ENCODE peak calls at places on chromosomes 16 and 17, in ten cellular contexts. K is Caco-2, J is BE2C, C is HCT116, R is colonic mucosa, X is body of pancreas, L is left lung, G is upper lobe of left lung, P is upper lobe of right lung, A is lung. Q is an unnamed sample. For H3K4me1, the result is how much of the 10 kb centered on the place peaks cover.

GRCh38 chr17:8729421-8729820 is 15.2 kb downstream of the CCDC42 start:
- DNase-seq in K (no peak), J (no peak), C (no peak), R (no peak), X (no peak), L (no peak), G (no peak), P (no peak), A (no peak), Q (no peak)

GRCh38 chr16:22109258-22109898 is 17.0 kb downstream of the VWA3A start:
- DNase-seq in K (no peak), J (no peak), C (no peak), R (no peak), X (no peak), L (no peak), G (no peak), P (no peak), A (no peak), Q (no peak)

GRCh38 chr16:89343501-89344291 is 126.2 kb downstream of the ZNF778 start:
- DNase-seq in K (no peak), J (no peak), C (peak), R (peak), X (no peak), L (no peak), G (peak), P (peak), A (no peak), Q (peak)

GRCh38 chr16:81575307-81575706 is 130.7 kb downstream of the CMIP start:
- DNase-seq in K (no peak), J (no peak), C (no peak), R (no peak), X (no peak), L (no peak), G (no peak), P (no peak), A (no peak), Q (peak)

GRCh38 chr17:12568358-12569251 is 97.1 kb upstream of the MYOCD start:
- DNase-seq in K (no peak), J (no peak), C (no peak), R (no peak), X (no peak), L (no peak), G (no peak), P (no peak), A (no peak), Q (no peak)

GRCh38 chr17:49434821-49435581 is 20.3 kb upstream of the PHB1 start:
- DNase-seq in K (peak), J (peak), C (peak), R (peak), X (peak), L (no peak), G (no peak), P (no peak), A (no peak), Q (peak)

GRCh38 chr16:72066747-72067146 is 3.7 kb downstream of the HPR start:
- DNase-seq in K (peak), J (no peak), C (peak), R (no peak), X (peak), L (no peak), G (no peak), P (no peak), A (no peak), Q (no peak)

GRCh38 chr17:59565959-59566324 is 532 bp downstream of the DHX40 start:
- DNase-seq in K (peak), J (peak), C (peak), R (peak), X (peak), L (peak), G (no peak), P (peak), A (peak), Q (peak)

GRCh38 chr17:44065668-44066203 is 735 bp downstream of the LSM12 start:
- DNase-seq in K (no peak), J (no peak), C (no peak), R (no peak), X (no peak), L (no peak), G (no peak), P (no peak), A (no peak), Q (peak)

GRCh38 chr17:48484256-48484655 is 46.6 kb downstream of the HOXB1 start:
- DNase-seq in K (no peak), J (no peak), C (no peak), R (no peak), X (no peak), L (no peak), G (no peak), P (no peak), A (no peak), Q (peak)

GRCh38 chr17:58329035-58329807 is 626 bp upstream of the TSPOAP1 start:
- DNase-seq in K (no peak), J (no peak), C (no peak), R (no peak), X (peak), L (peak), G (no peak), P (peak), A (peak), Q (peak)

GRCh38 chr17:1398900-1399299 is 1.1 kb downstream of the YWHAE start:
- DNase-seq in K (no peak), J (no peak), C (no peak), R (peak), X (peak), L (no peak), G (no peak), P (no peak), A (no peak), Q (peak)

GRCh38 chr16:61814716-61815347 is 221.4 kb downstream of the CDH8 start:
- DNase-seq in K (no peak), J (no peak), C (no peak), R (no peak), X (no peak), L (no peak), G (no peak), P (no peak), A (no peak), Q (no peak)

GRCh38 chr17:8148560-8148959 is 3.6 kb downstream of the PER1 start:
- DNase-seq in K (no peak), J (no peak), C (no peak), R (no peak), X (no peak), L (no peak), G (peak), P (peak), A (no peak), Q (peak)

GRCh38 chr16:25106567-25107465 is 4.7 kb upstream of the LCMT1 start:
- DNase-seq in K (peak), J (peak), C (peak), R (peak), X (peak), L (peak), G (peak), P (peak), A (peak), Q (peak)

GRCh38 chr16:200388-200787 is 20.1 kb downstream of the HBQ1 start:
- DNase-seq in K (no peak), J (no peak), C (no peak), R (no peak), X (no peak), L (no peak), G (no peak), P (no peak), A (no peak), Q (no peak)

GRCh38 chr16:9297437-9298113 is 206.1 kb downstream of the HAPSTR1 start:
- DNase-seq in K (peak), J (peak), C (peak), R (no peak), X (no peak), L (no peak), G (no peak), P (no peak), A (no peak), Q (no peak)

GRCh38 chr16:89841275-89841674 is 13.0 kb downstream of the SPIRE2 start:
- DNase-seq in K (no peak), J (no peak), C (no peak), R (no peak), X (peak), L (no peak), G (no peak), P (no peak), A (no peak), Q (no peak)

GRCh38 chr17:83193336-83194188 is 114.2 kb downstream of the METRNL start:
- DNase-seq in K (no peak), J (no peak), C (no peak), R (no peak), X (peak), L (peak), G (no peak), P (peak), A (peak), Q (peak)

GRCh38 chr17:53472586-53472985 is 350.1 kb upstream of the KIF2B start:
- DNase-seq in K (no peak), J (no peak), C (no peak), R (no peak), X (no peak), L (no peak), G (no peak), P (no peak), A (no peak), Q (no peak)

GRCh38 chr16:86836503-86837125 is 258.3 kb downstream of the FOXL1 start:
- DNase-seq in K (no peak), J (no peak), C (no peak), R (no peak), X (no peak), L (no peak), G (no peak), P (no peak), A (no peak), Q (peak)

GRCh38 chr17:20171741-20172377 is 162.7 kb downstream of the SPECC1 start:
- DNase-seq in K (peak), J (no peak), C (no peak), R (no peak), X (no peak), L (no peak), G (no peak), P (no peak), A (no peak), Q (no peak)

GRCh38 chr17:32910769-32911168 is 17.2 kb upstream of the TMEM98 start:
- DNase-seq in K (peak), J (no peak), C (no peak), R (peak), X (no peak), L (no peak), G (no peak), P (no peak), A (no peak), Q (no peak)

GRCh38 chr17:72530409-72530808 is 409.6 kb downstream of the SOX9 start:
- DNase-seq in K (no peak), J (no peak), C (no peak), R (no peak), X (no peak), L (no peak), G (no peak), P (no peak), A (no peak), Q (no peak)

GRCh38 chr16:86931410-86931941 is 353.1 kb downstream of the FOXL1 start:
- DNase-seq in K (no peak), J (no peak), C (no peak), R (no peak), X (peak), L (no peak), G (peak), P (no peak), A (no peak), Q (peak)

GRCh38 chr16:53773150-53773846 is 69.3 kb downstream of the FTO start:
- DNase-seq in K (peak), J (peak), C (no peak), R (peak), X (peak), L (no peak), G (no peak), P (no peak), A (peak), Q (no peak)

GRCh38 chr16:56960681-56961281 is 969 bp upstream of the CETP start:
- DNase-seq in K (no peak), J (peak), C (no peak), R (no peak), X (no peak), L (no peak), G (no peak), P (no peak), A (no peak), Q (no peak)

GRCh38 chr17:81245024-81245664 is 6.0 kb downstream of the NDUFAF8 start:
- DNase-seq in K (no peak), J (peak), C (no peak), R (no peak), X (no peak), L (no peak), G (peak), P (no peak), A (no peak), Q (peak)

GRCh38 chr16:11085025-11085485 is 140.7 kb downstream of the CLEC16A start:
- DNase-seq in K (no peak), J (no peak), C (no peak), R (no peak), X (no peak), L (no peak), G (no peak), P (no peak), A (no peak), Q (no peak)

GRCh38 chr17:76370261-76370993 is 14.0 kb upstream of the SPHK1 start:
- DNase-seq in K (no peak), J (peak), C (no peak), R (no peak), X (peak), L (peak), G (no peak), P (no peak), A (peak), Q (peak)

GRCh38 chr17:73411330-73411747 is 99.5 kb upstream of the CDC42EP4 start:
- DNase-seq in K (no peak), J (no peak), C (no peak), R (no peak), X (no peak), L (no peak), G (no peak), P (no peak), A (no peak), Q (peak)

GRCh38 chr16:15948532-15949209 is 745 bp upstream of the ABCC1 start:
- DNase-seq in K (no peak), J (no peak), C (no peak), R (no peak), X (peak), L (no peak), G (no peak), P (peak), A (no peak), Q (no peak)

GRCh38 chr17:66585472-66585871 is 249.4 kb upstream of the CACNG5 start:
- DNase-seq in K (no peak), J (no peak), C (no peak), R (no peak), X (no peak), L (no peak), G (no peak), P (no peak), A (no peak), Q (no peak)

GRCh38 chr16:4472880-4473279 is 1.5 kb downstream of the NMRAL1 start:
- DNase-seq in K (no peak), J (no peak), C (no peak), R (no peak), X (no peak), L (no peak), G (no peak), P (no peak), A (no peak), Q (no peak)

GRCh38 chr17:933168-934083 is 46.1 kb downstream of the NXN start:
- DNase-seq in K (peak), J (no peak), C (peak), R (no peak), X (peak), L (peak), G (no peak), P (peak), A (peak), Q (peak)

GRCh38 chr17:385195-385835 is 32.7 kb upstream of the RPH3AL start:
- DNase-seq in K (peak), J (peak), C (no peak), R (peak), X (peak), L (no peak), G (peak), P (peak), A (peak), Q (peak)

GRCh38 chr16:22353933-22354541 is 20.4 kb downstream of the CDR2 start:
- DNase-seq in K (no peak), J (no peak), C (no peak), R (no peak), X (no peak), L (no peak), G (no peak), P (no peak), A (no peak), Q (no peak)

GRCh38 chr16:87496101-87496801 is 3.4 kb upstream of the ZCCHC14 start:
- DNase-seq in K (no peak), J (no peak), C (no peak), R (no peak), X (no peak), L (no peak), G (no peak), P (no peak), A (no peak), Q (peak)

GRCh38 chr17:1029196-1029911 is 32.4 kb downstream of the TIMM22 start:
- DNase-seq in K (no peak), J (no peak), C (no peak), R (no peak), X (peak), L (no peak), G (no peak), P (no peak), A (no peak), Q (peak)

GRCh38 chr16:30095166-30096078 is 591 bp downstream of the YPEL3 start:
- DNase-seq in K (no peak), J (no peak), C (no peak), R (peak), X (peak), L (no peak), G (peak), P (peak), A (no peak), Q (peak)
- H3K4me1 ChIP-seq in K (under half), J (under half), C (under half), R (under half), X (under half), L (half or more), G (under half), P (under half), A (under half), Q (under half)

DNA sequence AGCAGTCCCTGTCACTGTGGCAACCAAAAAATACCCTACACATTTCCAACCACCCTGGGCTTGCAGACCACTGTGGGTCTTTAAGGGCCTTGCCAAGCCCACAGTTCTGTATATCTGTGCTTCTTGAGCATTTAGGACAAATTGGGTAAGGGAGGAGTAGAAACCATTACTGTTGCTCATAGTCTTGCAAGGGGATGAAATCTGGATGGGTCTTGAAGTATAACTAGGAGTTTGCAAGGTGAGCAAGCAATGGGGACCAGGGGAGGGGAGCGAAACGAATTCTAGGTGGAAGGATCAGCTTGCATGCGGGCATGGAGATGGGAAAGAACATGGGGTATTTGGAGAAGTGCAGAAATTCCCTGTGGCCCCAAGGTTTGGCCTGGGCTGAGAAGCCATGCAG is 202.9 kb downstream of the RAB11FIP4 start:
- DNase-seq in K (no peak), J (no peak), C (no peak), R (no peak), X (no peak), L (no peak), G (no peak), P (peak), A (no peak), Q (peak)
- H3K4me1 ChIP-seq in K (under half), J (under half), C (under half), R (under half), X (under half), L (under half), G (under half), P (under half), A (under half), Q (half or more)

DNA sequence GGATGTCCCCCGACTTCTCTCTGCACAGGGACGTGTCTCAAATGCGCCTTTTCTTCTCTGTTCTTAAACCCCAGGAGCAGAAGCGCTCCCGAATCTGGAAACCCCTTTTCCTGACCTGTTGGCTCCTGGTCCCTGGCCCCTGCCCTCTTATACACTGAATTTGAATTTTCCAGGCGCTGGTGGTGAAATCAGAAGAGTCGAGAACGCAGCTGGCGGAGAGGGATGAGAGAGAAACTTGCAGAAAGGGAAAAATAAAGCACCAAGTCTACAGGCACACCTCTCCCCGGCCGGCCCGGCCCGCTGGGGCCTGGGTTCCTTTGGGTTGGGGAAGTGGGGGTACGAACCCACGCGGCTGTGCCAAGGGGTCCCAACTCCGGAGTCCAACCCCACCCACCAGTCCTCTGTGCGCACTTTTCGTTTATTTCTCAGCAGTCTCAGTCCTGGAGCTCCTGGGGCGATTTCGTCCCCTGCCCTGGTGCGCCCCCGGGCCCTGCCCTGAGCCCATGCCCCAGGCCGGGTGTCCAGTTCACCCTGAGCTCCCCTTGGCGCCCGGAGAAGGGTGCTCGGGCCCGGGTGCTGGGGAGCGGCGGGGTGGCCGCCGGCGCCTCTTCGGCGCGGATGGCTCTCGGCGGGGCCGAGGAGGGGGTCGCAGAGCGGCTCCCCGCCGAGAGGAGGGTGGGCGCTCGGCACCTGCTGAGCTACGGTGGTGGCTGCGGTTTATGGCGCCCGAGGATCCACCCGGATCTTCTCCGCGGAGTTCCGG is 15.5 kb upstream of the CBX8 start:
- DNase-seq in K (no peak), J (no peak), C (no peak), R (no peak), X (no peak), L (no peak), G (peak), P (no peak), A (no peak), Q (no peak)
- H3K4me1 ChIP-seq in K (under half), J (under half), C (under half), R (under half), X (half or more), L (half or more), G (half or more), P (under half), A (under half), Q (under half)

DNA sequence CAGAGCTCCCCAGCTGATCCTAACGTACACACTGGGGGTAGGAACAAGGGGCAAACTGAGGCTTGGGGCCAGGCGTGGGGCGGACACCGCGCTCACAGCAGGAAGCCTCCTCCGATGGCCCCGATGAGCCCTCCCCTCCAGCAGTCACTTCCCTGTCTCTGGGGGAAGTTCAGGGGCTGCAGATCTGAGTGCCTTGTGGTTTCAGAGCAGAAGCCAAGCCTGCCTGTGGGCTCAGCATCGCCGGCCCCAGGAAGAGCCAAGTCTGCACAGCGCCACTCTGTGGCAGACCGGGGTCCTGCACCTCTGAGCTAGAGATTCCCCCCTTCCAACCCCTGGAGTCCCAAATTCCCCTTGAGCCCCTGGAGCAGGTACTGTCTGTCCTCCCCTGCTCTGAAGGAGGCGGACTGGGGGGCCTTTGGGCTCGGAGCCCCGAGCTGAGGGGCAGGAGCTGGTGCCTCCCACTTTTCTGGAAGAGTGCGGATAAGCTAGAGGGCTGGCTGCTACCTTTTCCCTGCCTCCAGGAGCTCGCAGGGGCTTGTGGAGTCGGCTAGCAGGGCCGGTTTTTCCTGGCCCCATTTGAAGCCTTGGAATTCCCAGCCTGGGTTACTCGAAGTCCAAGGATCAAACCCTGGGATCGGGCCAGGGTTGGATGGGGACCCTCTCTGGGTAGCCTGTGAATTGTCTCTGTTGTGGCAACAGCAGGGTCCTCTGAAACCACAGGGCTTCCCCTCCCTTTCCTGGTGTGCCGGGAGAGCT is 2.9 kb downstream of the GSE1 start:
- DNase-seq in K (peak), J (peak), C (peak), R (peak), X (peak), L (peak), G (peak), P (peak), A (peak), Q (peak)
- H3K4me1 ChIP-seq in K (under half), J (under half), C (half or more), R (under half), X (half or more), L (half or more), G (under half), P (under half), A (under half), Q (under half)

Q was measured in osteoblast.